ENCODE peak calls at places on chromosomes 3 and 15, in ten cellular contexts. P is adrenal gland, B is tibial nerve, G is body of pancreas, X is heart left ventricle, W is IMR-90, V is vagina, F is A549, Q is HCT116, N is HepG2. S is an unnamed sample.

GRCh38 chr3:116087431-116087830 is 357.9 kb downstream of the LSAMP start:
- DNase-seq in P (no peak), B (no peak), G (no peak), X (no peak), W (no peak), V (no peak), F (no peak), Q (no peak), N (no peak), S (no peak)

GRCh38 chr15:67049351-67050044 is 15.9 kb upstream of the SMAD3 start:
- DNase-seq in P (no peak), B (no peak), G (peak), X (no peak), W (peak), V (no peak), F (no peak), Q (no peak), N (peak), S (no peak)

GRCh38 chr3:152126260-152126659 is 142.5 kb upstream of the MBNL1 start:
- DNase-seq in P (no peak), B (no peak), G (no peak), X (no peak), W (peak), V (no peak), F (no peak), Q (no peak), N (no peak), S (no peak)

GRCh38 chr3:7322957-7323679 is 462.2 kb downstream of the GRM7 start:
- DNase-seq in P (no peak), B (no peak), G (no peak), X (no peak), W (no peak), V (no peak), F (no peak), Q (no peak), N (no peak), S (no peak)

GRCh38 chr3:141015486-141015885 is 35.7 kb upstream of the SPSB4 start:
- DNase-seq in P (no peak), B (no peak), G (no peak), X (no peak), W (no peak), V (no peak), F (no peak), Q (no peak), N (no peak), S (no peak)

GRCh38 chr3:82103241-82103640 is 341.8 kb upstream of the GBE1 start:
- DNase-seq in P (no peak), B (no peak), G (no peak), X (no peak), W (no peak), V (no peak), F (no peak), Q (no peak), N (peak), S (no peak)

GRCh38 chr3:136952292-136952691 is 5.5 kb upstream of the IL20RB start:
- DNase-seq in P (no peak), B (no peak), G (no peak), X (no peak), W (peak), V (no peak), F (no peak), Q (no peak), N (no peak), S (no peak)

GRCh38 chr3:57164606-57165573 is at the start of gene IL17RD:
- DNase-seq in P (peak), B (peak), G (peak), X (peak), W (peak), V (no peak), F (peak), Q (peak), N (peak), S (peak)

GRCh38 chr3:190041333-190042041 is 79.2 kb downstream of the P3H2 start:
- DNase-seq in P (no peak), B (no peak), G (no peak), X (no peak), W (peak), V (no peak), F (no peak), Q (no peak), N (no peak), S (no peak)

GRCh38 chr3:188468672-188469071 is 314.7 kb downstream of the LPP start:
- DNase-seq in P (peak), B (peak), G (peak), X (peak), W (no peak), V (no peak), F (no peak), Q (no peak), N (no peak), S (no peak)

GRCh38 chr15:100463515-100463914 is 65.2 kb downstream of the CERS3 start:
- DNase-seq in P (no peak), B (no peak), G (no peak), X (no peak), W (no peak), V (no peak), F (no peak), Q (no peak), N (no peak), S (no peak)

GRCh38 chr3:22284559-22284958 is 533.5 kb upstream of the ZNF385D start:
- DNase-seq in P (no peak), B (no peak), G (no peak), X (no peak), W (peak), V (no peak), F (no peak), Q (no peak), N (no peak), S (no peak)

GRCh38 chr15:50058231-50058630 is 60.8 kb downstream of the ATP8B4 start:
- DNase-seq in P (no peak), B (no peak), G (no peak), X (no peak), W (peak), V (no peak), F (no peak), Q (no peak), N (no peak), S (no peak)

GRCh38 chr3:171984883-171985282 is 54.5 kb upstream of the FNDC3B start:
- DNase-seq in P (peak), B (no peak), G (peak), X (no peak), W (no peak), V (no peak), F (no peak), Q (no peak), N (no peak), S (no peak)

GRCh38 chr15:67839358-67839928 is 402 bp downstream of the RNU6-1 start:
- DNase-seq in P (peak), B (no peak), G (no peak), X (no peak), W (peak), V (no peak), F (peak), Q (peak), N (peak), S (no peak)

GRCh38 chr3:140617135-140617534 is 60.7 kb upstream of the TRIM42 start:
- DNase-seq in P (no peak), B (no peak), G (no peak), X (no peak), W (no peak), V (no peak), F (no peak), Q (no peak), N (no peak), S (no peak)

GRCh38 chr3:171021377-171021776 is 5.1 kb downstream of the SLC2A2 start:
- DNase-seq in P (no peak), B (no peak), G (no peak), X (no peak), W (no peak), V (no peak), F (no peak), Q (no peak), N (no peak), S (no peak)

GRCh38 chr15:87707076-87707475 is 549.5 kb downstream of the NTRK3 start:
- DNase-seq in P (no peak), B (no peak), G (no peak), X (no peak), W (no peak), V (no peak), F (no peak), Q (no peak), N (no peak), S (no peak)

GRCh38 chr3:14633819-14634424 is 17.6 kb upstream of the CCDC174 start:
- DNase-seq in P (peak), B (peak), G (peak), X (peak), W (peak), V (no peak), F (peak), Q (peak), N (peak), S (peak)

GRCh38 chr15:39919740-39920509 is at the start of gene GPR176:
- DNase-seq in P (no peak), B (peak), G (peak), X (peak), W (peak), V (no peak), F (peak), Q (no peak), N (no peak), S (no peak)

GRCh38 chr3:134483195-134483890 is 2.4 kb downstream of the ANAPC13 start:
- DNase-seq in P (no peak), B (no peak), G (no peak), X (no peak), W (peak), V (no peak), F (no peak), Q (no peak), N (no peak), S (no peak)

DNA sequence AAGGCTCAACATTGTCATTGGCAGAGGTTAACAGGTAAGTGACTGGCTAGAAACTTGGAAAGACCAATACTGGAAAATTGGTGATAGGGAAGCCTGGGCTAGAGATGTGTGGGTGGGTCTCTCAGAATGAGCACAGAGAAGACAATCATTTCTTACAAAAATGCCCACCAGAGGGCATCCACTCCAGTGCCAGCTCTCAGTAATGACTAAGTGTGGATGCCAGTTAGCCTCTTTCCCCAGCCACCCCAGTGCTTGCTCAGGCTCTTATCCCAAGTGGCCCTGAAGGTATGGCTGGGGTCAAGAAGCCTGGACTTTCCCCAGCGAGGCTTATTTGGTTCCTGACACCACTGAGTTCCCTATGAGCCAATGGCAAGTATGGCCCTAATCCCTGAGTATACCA is 115.9 kb upstream of the ST8SIA2 start:
- DNase-seq in P (peak), B (peak), G (peak), X (no peak), W (no peak), V (no peak), F (peak), Q (peak), N (no peak), S (no peak)
- TF ChIP-seq POLR2A in P (no peak), B (no peak), G (no peak), X (no peak), W (no peak), V (no peak), F (no peak), Q (no peak), N (no peak), S (no peak)

DNA sequence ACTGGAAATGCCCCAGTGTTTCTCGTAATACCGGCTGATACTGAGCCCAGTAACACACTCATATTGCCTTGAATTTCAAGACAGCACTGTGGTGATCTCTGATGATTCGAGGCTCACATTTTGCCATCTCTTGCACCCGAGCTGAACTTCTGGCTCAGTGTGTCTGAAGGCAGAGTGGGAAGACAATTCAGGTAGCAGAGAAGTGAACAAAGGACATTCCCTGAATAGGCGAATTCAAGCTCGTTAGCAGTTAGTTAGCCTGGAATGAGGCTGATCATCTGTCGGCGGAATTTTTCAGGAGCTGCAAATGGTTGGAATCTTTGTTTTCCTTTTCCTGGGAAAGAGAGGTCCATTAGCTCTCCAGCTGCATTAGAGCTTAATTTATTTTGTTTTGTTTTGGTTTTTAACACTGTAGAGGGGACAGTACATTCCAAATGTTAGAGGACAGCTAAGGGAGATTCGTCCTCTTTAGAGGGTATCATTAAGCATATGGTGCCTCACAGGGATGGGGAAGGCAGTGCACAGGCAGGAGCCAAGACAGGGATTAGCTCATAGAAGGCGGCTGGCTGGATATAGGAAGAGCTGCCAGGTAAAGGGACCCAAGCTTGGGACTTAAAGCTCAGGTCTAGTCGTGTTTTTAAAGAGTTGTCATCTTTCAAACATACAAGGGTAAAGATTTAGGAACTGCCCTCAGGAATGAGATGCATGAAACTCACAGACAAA is 119.6 kb upstream of the DLG1 start:
- DNase-seq in P (no peak), B (no peak), G (no peak), X (no peak), W (no peak), V (no peak), F (no peak), Q (no peak), N (no peak), S (no peak)
- TF ChIP-seq CTCF in P (no peak), B (no peak), G (no peak), X (no peak), W (no peak), V (no peak), F (no peak), Q (no peak), N (no peak), S (no peak)

GRCh38 chr15:57495554-57496235 is 96.0 kb upstream of the MYZAP start:
- DNase-seq in P (no peak), B (no peak), G (no peak), X (no peak), W (no peak), V (no peak), F (no peak), Q (no peak), N (no peak), S (no peak)
- H3K27ac ChIP-seq in P (no peak), B (no peak), G (peak), X (no peak), W (no peak), V (no peak), F (no peak), Q (no peak), N (peak), S (no peak)

GRCh38 chr3:156831006-156831405 is 4.9 kb downstream of the LEKR1 start:
- DNase-seq in P (no peak), B (no peak), G (no peak), X (no peak), W (no peak), V (no peak), F (no peak), Q (no peak), N (no peak), S (no peak)

GRCh38 chr3:156820687-156821070 is 5.5 kb upstream of the LEKR1 start:
- DNase-seq in P (no peak), B (no peak), G (no peak), X (no peak), W (no peak), V (no peak), F (no peak), Q (no peak), N (no peak), S (no peak)

GRCh38 chr3:156826896-156827882 is 1.0 kb downstream of the LEKR1 start:
- DNase-seq in P (no peak), B (no peak), G (no peak), X (no peak), W (no peak), V (no peak), F (no peak), Q (no peak), N (no peak), S (no peak)

GRCh38 chr3:156825795-156826143 is 384 bp upstream of the LEKR1 start:
- DNase-seq in P (no peak), B (no peak), G (no peak), X (no peak), W (no peak), V (no peak), F (no peak), Q (no peak), N (no peak), S (no peak)

DNA sequence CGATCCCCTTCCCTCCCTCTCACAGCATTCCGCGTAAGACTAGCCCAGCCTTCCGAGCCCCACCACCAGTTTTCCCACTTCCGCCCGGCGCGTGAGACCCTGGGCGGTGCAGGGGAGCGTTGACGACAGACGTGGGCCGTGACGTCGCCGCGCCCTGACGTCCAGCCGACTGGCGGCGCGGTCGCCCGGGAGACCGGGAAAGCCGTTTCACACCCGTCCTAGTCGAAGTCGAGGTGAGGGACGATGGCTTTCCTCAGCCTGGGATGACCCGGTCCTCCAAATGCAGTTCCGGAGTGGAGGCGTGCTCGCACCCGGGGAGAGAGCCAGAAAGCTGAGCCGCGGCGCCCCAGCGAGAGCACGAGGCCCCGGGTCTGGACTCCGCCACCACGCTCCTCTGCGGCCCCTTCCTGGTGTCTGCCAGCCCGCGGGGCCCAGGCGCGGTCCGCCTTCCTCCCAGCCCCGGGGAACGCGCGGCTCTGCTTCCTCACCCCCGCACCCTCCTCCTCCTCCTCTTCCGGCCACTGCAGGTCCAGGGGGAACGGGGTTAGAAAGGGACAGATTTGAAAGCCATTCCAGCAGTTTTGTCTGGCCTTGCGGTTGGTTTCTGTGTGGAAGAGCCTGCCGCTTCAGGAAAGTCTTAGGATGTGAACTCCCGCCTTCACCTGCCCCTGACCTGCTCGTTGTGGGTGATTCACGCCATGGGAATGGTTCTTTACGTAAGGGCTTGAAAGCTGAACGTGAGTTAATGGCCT is at the start of gene LEKR1:
- DNase-seq in P (peak), B (peak), G (peak), X (peak), W (peak), V (no peak), F (peak), Q (peak), N (peak), S (peak)
- TF ChIP-seq POLR2A in P (peak), B (peak), G (peak), X (peak), W (peak), V (peak), F (peak), Q (peak), N (peak), S (no peak)

GRCh38 chr15:33675246-33675645 is 293.1 kb upstream of the CHRM5 start:
- DNase-seq in P (peak), B (peak), G (no peak), X (no peak), W (no peak), V (no peak), F (peak), Q (peak), N (no peak), S (no peak)
- TF ChIP-seq CTCF in P (peak), B (peak), G (no peak), X (peak), W (peak), V (no peak), F (peak), Q (peak), N (no peak), S (no peak)